ENCODE peak calls at places on chromosomes 1 and 21, in four cellular contexts. One of them, this sample, is unnamed.

GRCh38 chr1:155002479-155003226 is at the start of gene ZBTB7B:
- DNase-seq in M059J: peak
- DNase-seq in stromal cell of bone marrow: no peak
- DNase-seq in brain microvascular endothelial cell: no peak
- DNase-seq in this sample: no peak

GRCh38 chr21:42578761-42579415 is 65.2 kb downstream of the SLC37A1 start:
- DNase-seq in stromal cell of bone marrow: no peak
- DNase-seq in brain microvascular endothelial cell: no peak
- DNase-seq in M059J: no peak
- DNase-seq in this sample: no peak

GRCh38 chr1:15206418-15207030 is 40.5 kb upstream of the FHAD1 start:
- DNase-seq in brain microvascular endothelial cell: no peak
- DNase-seq in stromal cell of bone marrow: no peak
- DNase-seq in M059J: peak
- DNase-seq in this sample: no peak

GRCh38 chr1:16716691-16717173 is 23.6 kb upstream of the RNU1-4 start:
- DNase-seq in brain microvascular endothelial cell: no peak
- DNase-seq in M059J: no peak
- DNase-seq in stromal cell of bone marrow: no peak
- DNase-seq in this sample: no peak

GRCh38 chr1:119372493-119373086 is 4.0 kb downstream of the HAO2 start:
- DNase-seq in M059J: peak
- DNase-seq in brain microvascular endothelial cell: no peak
- DNase-seq in stromal cell of bone marrow: peak
- DNase-seq in this sample: no peak

GRCh38 chr1:184878602-184879001 is 95.7 kb downstream of the NIBAN1 start:
- DNase-seq in brain microvascular endothelial cell: no peak
- DNase-seq in M059J: no peak
- DNase-seq in stromal cell of bone marrow: no peak
- DNase-seq in this sample: no peak

GRCh38 chr1:99672022-99672421 is 26.1 kb downstream of the PALMD start:
- DNase-seq in M059J: no peak
- DNase-seq in brain microvascular endothelial cell: no peak
- DNase-seq in stromal cell of bone marrow: no peak
- DNase-seq in this sample: no peak

GRCh38 chr1:47434051-47434842 is 3.6 kb upstream of the FOXD2 start:
- DNase-seq in brain microvascular endothelial cell: peak
- DNase-seq in stromal cell of bone marrow: no peak
- DNase-seq in M059J: no peak
- DNase-seq in this sample: no peak

GRCh38 chr21:35585878-35586277 is 474.4 kb downstream of the SETD4 start:
- DNase-seq in M059J: peak
- DNase-seq in stromal cell of bone marrow: no peak
- DNase-seq in brain microvascular endothelial cell: no peak
- DNase-seq in this sample: no peak

GRCh38 chr1:231924183-231924582 is 297.6 kb downstream of the DISC1 start:
- DNase-seq in M059J: no peak
- DNase-seq in brain microvascular endothelial cell: no peak
- DNase-seq in stromal cell of bone marrow: no peak
- DNase-seq in this sample: no peak

GRCh38 chr1:7444362-7444761 is 326.7 kb upstream of the VAMP3 start:
- DNase-seq in M059J: no peak
- DNase-seq in brain microvascular endothelial cell: no peak
- DNase-seq in stromal cell of bone marrow: no peak
- DNase-seq in this sample: no peak

GRCh38 chr1:154442006-154442740 is 37.0 kb downstream of the IL6R start:
- DNase-seq in stromal cell of bone marrow: no peak
- DNase-seq in brain microvascular endothelial cell: peak
- DNase-seq in M059J: peak
- DNase-seq in this sample: no peak

GRCh38 chr21:44657635-44658183 is at the start of gene KRTAP12-3:
- DNase-seq in stromal cell of bone marrow: no peak
- DNase-seq in brain microvascular endothelial cell: no peak
- DNase-seq in M059J: peak
- DNase-seq in this sample: no peak

GRCh38 chr1:218412181-218412580 is 67.0 kb downstream of the TGFB2 start:
- DNase-seq in M059J: peak
- DNase-seq in brain microvascular endothelial cell: peak
- DNase-seq in stromal cell of bone marrow: no peak
- DNase-seq in this sample: no peak

GRCh38 chr1:180994262-180994661 is 28.4 kb downstream of the STX6 start:
- DNase-seq in stromal cell of bone marrow: no peak
- DNase-seq in M059J: peak
- DNase-seq in brain microvascular endothelial cell: peak
- DNase-seq in this sample: no peak

GRCh38 chr1:231159202-231159962 is 2.5 kb upstream of the TRIM67 start:
- DNase-seq in brain microvascular endothelial cell: no peak
- DNase-seq in stromal cell of bone marrow: no peak
- DNase-seq in M059J: no peak
- DNase-seq in this sample: no peak

GRCh38 chr1:165288301-165289120 is 68.0 kb downstream of the LMX1A start:
- DNase-seq in M059J: no peak
- DNase-seq in stromal cell of bone marrow: no peak
- DNase-seq in brain microvascular endothelial cell: no peak
- DNase-seq in this sample: no peak

GRCh38 chr1:175338447-175339135 is 146.0 kb upstream of the KIAA0040 start:
- DNase-seq in M059J: no peak
- DNase-seq in stromal cell of bone marrow: no peak
- DNase-seq in brain microvascular endothelial cell: no peak
- DNase-seq in this sample: peak

GRCh38 chr1:163168053-163168452 is 34.7 kb downstream of the RGS5 start:
- DNase-seq in brain microvascular endothelial cell: peak
- DNase-seq in stromal cell of bone marrow: peak
- DNase-seq in M059J: peak
- DNase-seq in this sample: peak

GRCh38 chr1:212937034-212937433 is 13.3 kb upstream of the VASH2 start:
- DNase-seq in M059J: no peak
- DNase-seq in stromal cell of bone marrow: no peak
- DNase-seq in brain microvascular endothelial cell: no peak
- DNase-seq in this sample: no peak

GRCh38 chr1:78577257-78578100 is 42.8 kb upstream of the IFI44L start:
- DNase-seq in brain microvascular endothelial cell: no peak
- DNase-seq in M059J: no peak
- DNase-seq in stromal cell of bone marrow: no peak
- DNase-seq in this sample: no peak

GRCh38 chr21:45377325-45377709 is 27.6 kb upstream of the COL18A1 start:
- DNase-seq in stromal cell of bone marrow: no peak
- DNase-seq in M059J: no peak
- DNase-seq in brain microvascular endothelial cell: no peak
- DNase-seq in this sample: no peak

GRCh38 chr1:222618880-222619321 is 1.0 kb downstream of the MIA3 start:
- DNase-seq in stromal cell of bone marrow: no peak
- DNase-seq in brain microvascular endothelial cell: no peak
- DNase-seq in M059J: peak
- DNase-seq in this sample: no peak

GRCh38 chr1:201505505-201505893 is 1.4 kb downstream of the CSRP1 start:
- DNase-seq in brain microvascular endothelial cell: peak
- DNase-seq in stromal cell of bone marrow: no peak
- DNase-seq in M059J: peak
- DNase-seq in this sample: peak